ENCODE peak calls at places on chromosomes 7 and 10, in six cellular contexts. One of them, this sample, is unnamed. For H3K27me3 and H3K4me1, the result is how much of the 10 kb centered on the place peaks cover.

GRCh38 chr7:78020874-78021249 is 222.3 kb downstream of the PHTF2 start:
- DNase-seq in fibroblast of lung: no peak
- DNase-seq in tibial artery: no peak
- DNase-seq in tibial nerve: no peak
- DNase-seq in uterus: no peak
- DNase-seq in K562: no peak
- DNase-seq in this sample: no peak

GRCh38 chr10:9681655-9682054 is 1336.0 kb upstream of the CELF2 start:
- DNase-seq in fibroblast of lung: no peak
- DNase-seq in tibial artery: no peak
- DNase-seq in tibial nerve: no peak
- DNase-seq in uterus: no peak
- DNase-seq in K562: no peak
- DNase-seq in this sample: no peak

GRCh38 chr10:71963351-71963755 is 842 bp upstream of the CHST3 start:
- DNase-seq in fibroblast of lung: no peak
- DNase-seq in tibial artery: peak
- DNase-seq in tibial nerve: peak
- DNase-seq in uterus: peak
- DNase-seq in K562: no peak
- DNase-seq in this sample: peak

GRCh38 chr7:77837275-77837674 is 38.7 kb downstream of the PHTF2 start:
- DNase-seq in fibroblast of lung: no peak
- DNase-seq in tibial artery: no peak
- DNase-seq in tibial nerve: no peak
- DNase-seq in uterus: no peak
- DNase-seq in K562: no peak
- DNase-seq in this sample: no peak

GRCh38 chr10:88616250-88616977 is 29.9 kb downstream of the LIPJ start:
- DNase-seq in fibroblast of lung: peak
- DNase-seq in tibial artery: no peak
- DNase-seq in tibial nerve: peak
- DNase-seq in uterus: no peak
- DNase-seq in K562: no peak
- DNase-seq in this sample: peak

GRCh38 chr7:45073031-45073842 is 15.5 kb downstream of the NACAD start:
- DNase-seq in fibroblast of lung: no peak
- DNase-seq in tibial artery: no peak
- DNase-seq in tibial nerve: no peak
- DNase-seq in uterus: no peak
- DNase-seq in K562: no peak
- DNase-seq in this sample: no peak

GRCh38 chr7:37832194-37832593 is 16.2 kb upstream of the NME8 start:
- DNase-seq in fibroblast of lung: peak
- DNase-seq in tibial artery: peak
- DNase-seq in tibial nerve: peak
- DNase-seq in uterus: peak
- DNase-seq in K562: no peak
- DNase-seq in this sample: peak

GRCh38 chr7:114670676-114671075 is 251.2 kb upstream of the MDFIC start:
- DNase-seq in fibroblast of lung: no peak
- DNase-seq in tibial artery: no peak
- DNase-seq in tibial nerve: no peak
- DNase-seq in uterus: no peak
- DNase-seq in K562: no peak
- DNase-seq in this sample: no peak

GRCh38 chr10:9850415-9850814 is 1167.3 kb upstream of the CELF2 start:
- DNase-seq in fibroblast of lung: no peak
- DNase-seq in tibial artery: no peak
- DNase-seq in tibial nerve: no peak
- DNase-seq in uterus: no peak
- DNase-seq in K562: no peak
- DNase-seq in this sample: no peak

GRCh38 chr7:79453558-79454324 is at the start of gene MAGI2:
- DNase-seq in fibroblast of lung: peak
- DNase-seq in tibial artery: peak
- DNase-seq in tibial nerve: peak
- DNase-seq in uterus: peak
- DNase-seq in K562: no peak
- DNase-seq in this sample: peak

GRCh38 chr7:28299556-28299955 is 112.8 kb upstream of the CREB5 start:
- DNase-seq in fibroblast of lung: no peak
- DNase-seq in tibial artery: no peak
- DNase-seq in tibial nerve: no peak
- DNase-seq in uterus: no peak
- DNase-seq in K562: no peak
- DNase-seq in this sample: no peak

GRCh38 chr10:101535949-101536348 is 52.1 kb downstream of the POLL start:
- DNase-seq in fibroblast of lung: no peak
- DNase-seq in tibial artery: no peak
- DNase-seq in tibial nerve: no peak
- DNase-seq in uterus: no peak
- DNase-seq in K562: no peak
- DNase-seq in this sample: no peak

GRCh38 chr7:1916621-1916970 is 246.5 kb downstream of the ELFN1 start:
- DNase-seq in fibroblast of lung: no peak
- DNase-seq in tibial artery: no peak
- DNase-seq in tibial nerve: no peak
- DNase-seq in uterus: no peak
- DNase-seq in K562: no peak
- DNase-seq in this sample: no peak

GRCh38 chr10:84049300-84050015 is 89.9 kb upstream of the GHITM start:
- DNase-seq in fibroblast of lung: peak
- DNase-seq in tibial artery: no peak
- DNase-seq in tibial nerve: no peak
- DNase-seq in uterus: no peak
- DNase-seq in K562: no peak
- DNase-seq in this sample: no peak

GRCh38 chr10:16804123-16804522 is 13.1 kb downstream of the RSU1 start:
- DNase-seq in fibroblast of lung: no peak
- DNase-seq in tibial artery: no peak
- DNase-seq in tibial nerve: no peak
- DNase-seq in uterus: no peak
- DNase-seq in K562: no peak
- DNase-seq in this sample: no peak

GRCh38 chr7:150784954-150785353 is 15.2 kb downstream of the TMEM176B start:
- DNase-seq in fibroblast of lung: no peak
- DNase-seq in tibial artery: no peak
- DNase-seq in tibial nerve: no peak
- DNase-seq in uterus: no peak
- DNase-seq in K562: peak
- DNase-seq in this sample: no peak

GRCh38 chr7:106659963-106660861 is 746 bp downstream of the CCDC71L start:
- DNase-seq in fibroblast of lung: peak
- DNase-seq in tibial artery: peak
- DNase-seq in tibial nerve: peak
- DNase-seq in uterus: peak
- DNase-seq in K562: peak
- DNase-seq in this sample: peak

GRCh38 chr7:105015631-105015965 is 1.6 kb downstream of the KMT2E start:
- DNase-seq in fibroblast of lung: peak
- DNase-seq in tibial artery: no peak
- DNase-seq in tibial nerve: no peak
- DNase-seq in uterus: no peak
- DNase-seq in K562: peak
- DNase-seq in this sample: no peak

GRCh38 chr10:63720072-63720537 is 198.9 kb downstream of the REEP3 start:
- DNase-seq in fibroblast of lung: peak
- DNase-seq in tibial artery: peak
- DNase-seq in tibial nerve: no peak
- DNase-seq in uterus: peak
- DNase-seq in K562: peak
- DNase-seq in this sample: no peak

GRCh38 chr10:130960531-130960930 is 351.0 kb downstream of the TCERG1L start:
- DNase-seq in fibroblast of lung: no peak
- DNase-seq in tibial artery: peak
- DNase-seq in tibial nerve: no peak
- DNase-seq in uterus: no peak
- DNase-seq in K562: no peak
- DNase-seq in this sample: no peak

GRCh38 chr7:112156412-112156811 is 49.8 kb downstream of the DOCK4 start:
- DNase-seq in fibroblast of lung: peak
- DNase-seq in tibial artery: no peak
- DNase-seq in tibial nerve: no peak
- DNase-seq in uterus: no peak
- DNase-seq in K562: no peak
- DNase-seq in this sample: no peak

GRCh38 chr10:90321132-90321816 is 536.6 kb downstream of the HTR7 start:
- DNase-seq in fibroblast of lung: peak
- DNase-seq in tibial artery: no peak
- DNase-seq in tibial nerve: no peak
- DNase-seq in uterus: no peak
- DNase-seq in K562: no peak
- DNase-seq in this sample: no peak

GRCh38 chr10:117186832-117187615 is 10.3 kb upstream of the KCNK18 start:
- DNase-seq in fibroblast of lung: peak
- DNase-seq in tibial artery: no peak
- DNase-seq in tibial nerve: no peak
- DNase-seq in uterus: no peak
- DNase-seq in K562: no peak
- DNase-seq in this sample: no peak

GRCh38 chr7:90320801-90321494 is at the start of gene FAM237B:
- DNase-seq in fibroblast of lung: peak
- DNase-seq in tibial artery: no peak
- DNase-seq in tibial nerve: no peak
- DNase-seq in uterus: no peak
- DNase-seq in K562: no peak
- DNase-seq in this sample: no peak

GRCh38 chr7:90320418-90320800 is 695 bp downstream of the FAM237B start:
- DNase-seq in fibroblast of lung: no peak
- DNase-seq in tibial artery: no peak
- DNase-seq in tibial nerve: no peak
- DNase-seq in uterus: no peak
- DNase-seq in K562: no peak
- DNase-seq in this sample: no peak

GRCh38 chr7:90322837-90323236 is 1.7 kb upstream of the FAM237B start:
- DNase-seq in fibroblast of lung: no peak
- DNase-seq in tibial artery: no peak
- DNase-seq in tibial nerve: no peak
- DNase-seq in uterus: no peak
- DNase-seq in K562: no peak
- DNase-seq in this sample: no peak

DNA sequence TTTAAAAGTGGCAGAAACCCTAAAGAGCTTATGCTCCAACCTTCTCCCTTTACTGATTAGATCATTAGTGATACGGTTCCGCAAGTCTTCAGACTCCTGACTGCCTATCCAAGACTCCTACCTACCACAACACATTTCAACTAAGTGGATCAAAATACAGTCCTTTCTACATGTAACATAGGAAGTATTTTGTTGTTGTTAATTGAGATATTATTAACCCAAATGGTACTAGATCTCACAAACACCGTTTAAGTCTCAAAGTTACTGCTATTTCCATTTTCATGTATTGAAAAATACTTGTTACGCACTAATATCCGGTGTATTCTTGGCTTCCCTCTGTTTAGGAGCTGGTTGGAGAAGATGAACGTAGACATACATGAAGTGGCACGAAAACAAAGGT is 1.1 kb downstream of the FAM237B start:
- DNase-seq in fibroblast of lung: no peak
- DNase-seq in tibial artery: no peak
- DNase-seq in tibial nerve: no peak
- DNase-seq in uterus: no peak
- DNase-seq in K562: no peak
- DNase-seq in this sample: no peak
- H3K27me3 ChIP-seq in fibroblast of lung: under half
- H3K27me3 ChIP-seq in tibial artery: under half
- H3K27me3 ChIP-seq in tibial nerve: under half
- H3K27me3 ChIP-seq in uterus: under half
- H3K27me3 ChIP-seq in K562: under half
- H3K27me3 ChIP-seq in this sample: half or more

GRCh38 chr10:132593900-132594876 is 56.6 kb downstream of the INPP5A start:
- DNase-seq in fibroblast of lung: no peak
- DNase-seq in tibial artery: no peak
- DNase-seq in tibial nerve: no peak
- DNase-seq in uterus: no peak
- DNase-seq in K562: no peak
- DNase-seq in this sample: no peak
- H3K4me1 ChIP-seq in fibroblast of lung: under half
- H3K4me1 ChIP-seq in tibial artery: under half
- H3K4me1 ChIP-seq in tibial nerve: under half
- H3K4me1 ChIP-seq in uterus: under half
- H3K4me1 ChIP-seq in K562: under half
- H3K4me1 ChIP-seq in this sample: half or more

DNA sequence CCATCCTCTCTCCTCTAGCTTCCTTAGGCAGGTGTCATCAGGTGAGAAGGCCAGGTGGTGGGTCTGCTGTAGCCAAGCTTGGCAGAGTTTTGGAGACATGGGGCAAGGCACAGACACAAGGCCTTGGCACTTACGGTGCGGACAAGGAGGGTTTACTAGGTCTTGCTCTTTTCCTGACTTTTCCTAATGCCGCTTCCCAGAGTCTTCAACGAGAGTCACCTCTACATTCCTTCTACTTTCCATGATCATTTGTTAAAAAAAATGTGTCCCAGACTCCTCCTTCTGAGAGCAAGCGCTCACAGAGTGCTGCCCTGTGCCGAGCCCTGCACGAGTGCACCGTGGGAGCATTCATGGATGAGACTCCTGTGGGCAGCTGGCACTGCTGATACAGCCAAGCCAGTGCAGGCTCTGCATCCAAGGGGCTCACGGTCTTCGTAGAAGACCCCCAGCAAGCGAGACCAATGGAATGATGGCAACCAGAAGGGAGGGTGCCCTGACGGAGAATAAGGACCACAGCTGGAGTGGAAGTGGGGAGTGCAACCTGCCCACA is 243.0 kb upstream of the MKI67 start:
- DNase-seq in fibroblast of lung: no peak
- DNase-seq in tibial artery: no peak
- DNase-seq in tibial nerve: no peak
- DNase-seq in uterus: no peak
- DNase-seq in K562: no peak
- DNase-seq in this sample: no peak
- TF ChIP-seq CTCF in fibroblast of lung: no peak
- TF ChIP-seq CTCF in tibial artery: no peak
- TF ChIP-seq CTCF in tibial nerve: no peak
- TF ChIP-seq CTCF in uterus: no peak
- TF ChIP-seq CTCF in K562: no peak
- TF ChIP-seq CTCF in this sample: no peak

DNA sequence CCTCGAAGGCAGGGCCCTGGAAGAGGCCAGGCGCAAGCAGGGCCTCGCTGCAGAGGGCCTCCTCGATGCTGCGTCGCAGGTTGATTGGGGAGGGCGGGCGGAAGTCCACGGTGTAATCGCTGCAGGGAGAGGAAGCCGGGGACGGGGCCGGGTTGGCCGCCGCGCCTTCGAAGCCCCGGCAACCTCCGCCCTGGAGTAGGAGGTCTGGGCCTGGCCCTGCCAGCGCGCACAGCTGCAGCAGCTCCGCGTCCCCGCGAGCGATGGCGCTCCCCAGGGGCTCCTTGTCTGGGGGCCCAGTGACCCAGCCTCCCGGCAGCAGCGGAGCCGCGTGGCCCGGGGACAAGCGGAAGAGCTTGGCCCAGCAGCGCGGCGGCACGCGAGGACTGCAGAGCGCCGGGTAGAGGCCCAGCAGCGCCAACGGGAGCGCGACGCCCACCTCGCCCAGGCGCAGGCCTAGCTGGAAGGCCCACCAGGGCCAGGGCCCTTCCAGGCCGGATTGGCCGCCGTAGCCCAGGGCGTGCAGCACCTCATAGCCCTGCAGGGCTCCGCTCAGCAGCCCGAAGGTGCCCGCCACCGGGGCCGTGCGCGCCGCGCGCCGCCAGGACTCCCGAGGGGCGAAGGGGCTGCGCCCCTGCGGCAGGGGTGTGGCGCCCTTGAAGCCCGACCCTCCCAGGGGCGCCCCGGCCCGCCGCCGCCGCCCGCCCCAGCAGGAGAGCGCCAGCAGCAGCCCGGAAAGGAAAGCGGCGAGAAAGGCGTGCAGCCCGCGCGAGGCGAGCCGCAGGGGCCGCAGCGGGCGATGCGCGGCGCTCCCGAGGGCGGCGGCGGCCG is 7.8 kb upstream of the RBM28 start:
- DNase-seq in fibroblast of lung: no peak
- DNase-seq in tibial artery: no peak
- DNase-seq in tibial nerve: no peak
- DNase-seq in uterus: no peak
- DNase-seq in K562: no peak
- DNase-seq in this sample: peak
- H3K27me3 ChIP-seq in fibroblast of lung: half or more
- H3K27me3 ChIP-seq in tibial artery: half or more
- H3K27me3 ChIP-seq in tibial nerve: under half
- H3K27me3 ChIP-seq in uterus: under half
- H3K27me3 ChIP-seq in K562: under half
- H3K27me3 ChIP-seq in this sample: under half

This sample was measured in left ventricle myocardium inferior.